ENCODE peak calls at places on chromosome 14, in ten cellular contexts. D is fibroblast of lung; U is AG10803; L is activated CD8-positive, alpha-beta memory T cell treated with anti-CD3 and anti-CD28 coated beads for 48 hours; W is stromal cell of bone marrow; X is small intestine; A is Calu3; Y is NCI-H1048; Q is C1 segment of cervical spinal cord; M is activated CD4-positive, alpha-beta T cell treated with anti-CD3 and anti-CD28 coated beads, Interleukin-2, amount 50 U/mL, for 48 hours. J is an unnamed sample.

GRCh38 chr14:64364907-64365306 is 23.2 kb upstream of the MTHFD1 start:
- DNase-seq in Q (no peak), X (no peak), Y (no peak), L (no peak), U (peak; percentile 22), W (peak; percentile 38), D (peak; percentile 63), A (no peak), M (no peak), J (peak; percentile 63)

GRCh38 chr14:52522033-52522432 is 30.3 kb downstream of the TXNDC16 start:
- DNase-seq in A (no peak), M (no peak), W (no peak), L (no peak), X (peak; percentile 19), D (no peak), Q (no peak), U (no peak), Y (no peak), J (no peak)

GRCh38 chr14:75979071-75979571 is 2.7 kb downstream of the TGFB3 start:
- DNase-seq in W (no peak), M (peak; percentile 28), X (no peak), L (no peak), Y (no peak), U (peak; percentile 62), A (peak; percentile 12), D (peak; percentile 57), Q (peak; percentile 65), J (peak; percentile 65)

GRCh38 chr14:93114068-93114710 is 1.5 kb downstream of the ITPK1 start:
- DNase-seq in D (no peak), U (no peak), W (no peak), X (no peak), M (no peak), L (no peak), Y (no peak), A (no peak), Q (no peak), J (no peak)

GRCh38 chr14:88541324-88541723 is 13.5 kb downstream of the PTPN21 start:
- DNase-seq in M (no peak), W (no peak), L (no peak), D (no peak), A (no peak), X (no peak), U (no peak), Q (no peak), Y (no peak), J (no peak)

GRCh38 chr14:23306412-23307145 is at the start of gene BCL2L2:
- DNase-seq in D (peak; percentile 90), Y (peak; percentile 81), Q (peak; percentile 90), U (peak; percentile 85), W (peak; percentile 85), L (no peak), A (peak; percentile 87), X (peak; percentile 94), M (peak; percentile 17), J (peak; percentile 89)

GRCh38 chr14:22848391-22849164 is 12.2 kb downstream of the MMP14 start:
- DNase-seq in Y (no peak), M (no peak), L (no peak), Q (no peak), U (peak; percentile 92), A (no peak), X (no peak), D (peak; percentile 99), W (peak; percentile 93), J (peak; percentile 90)

GRCh38 chr14:51807355-51807754 is 53.1 kb upstream of the GNG2 start:
- DNase-seq in Q (no peak), X (no peak), D (peak; percentile 54), A (no peak), L (no peak), U (peak; percentile 70), Y (no peak), M (no peak), W (peak; percentile 78), J (no peak)

GRCh38 chr14:75252254-75252837 is 26.3 kb upstream of the FOS start:
- DNase-seq in X (peak; percentile 92), Y (no peak), A (peak; percentile 63), Q (no peak), D (no peak), U (no peak), M (no peak), W (no peak), L (no peak), J (no peak)

GRCh38 chr14:104544362-104544761 is 35.2 kb upstream of the C14orf180 start:
- DNase-seq in U (no peak), M (no peak), Q (no peak), A (no peak), Y (no peak), D (no peak), L (no peak), X (no peak), W (no peak), J (no peak)

GRCh38 chr14:54797986-54798385 is 104.6 kb downstream of the GCH1 start:
- DNase-seq in X (no peak), W (no peak), U (no peak), Q (no peak), M (no peak), D (no peak), Y (no peak), L (no peak), A (no peak), J (no peak)

GRCh38 chr14:84445486-84445885 is 1084.5 kb upstream of the FLRT2 start:
- DNase-seq in X (no peak), Y (no peak), D (no peak), L (no peak), W (no peak), Q (no peak), A (no peak), M (no peak), U (no peak), J (no peak)

GRCh38 chr14:26839481-26839880 is 241.6 kb upstream of the NOVA1 start:
- DNase-seq in L (no peak), D (peak; percentile 51), Q (no peak), M (no peak), U (no peak), Y (no peak), X (no peak), A (no peak), W (no peak), J (peak; percentile 51)

GRCh38 chr14:35808076-35808657 is 928 bp downstream of the RALGAPA1 start:
- DNase-seq in X (peak; percentile 61), M (peak; percentile 50), Q (no peak), L (no peak), D (no peak), Y (no peak), U (no peak), W (peak; percentile 3), A (peak; percentile 36), J (peak; percentile 6)

GRCh38 chr14:66657780-66658179 is 149.8 kb downstream of the GPHN start:
- DNase-seq in D (no peak), W (no peak), Y (no peak), Q (no peak), M (no peak), U (no peak), L (no peak), X (no peak), A (no peak), J (no peak)

J was measured in cardiac fibroblast.